ENCODE peak calls at places on chromosome 1, in seven cellular contexts. D is brain microvascular endothelial cell; L is tibial nerve; I is CD8-positive, alpha-beta memory T cell; O is mammary epithelial cell; X is substantia nigra; P is Peyer's patch. V is an unnamed sample.

GRCh38 chr1:41738475-41738874 is 180.2 kb downstream of the HIVEP3 start:
- DNase-seq in I (no peak), D (peak), L (no peak), O (no peak), P (no peak), X (no peak), V (no peak)

GRCh38 chr1:211469938-211470529 is 21.9 kb downstream of the RD3 start:
- DNase-seq in X (peak), L (peak), D (peak), P (peak), I (no peak), O (peak), V (no peak)

GRCh38 chr1:226279498-226279897 is 29.5 kb downstream of the LIN9 start:
- DNase-seq in D (no peak), I (no peak), L (no peak), X (no peak), P (no peak), O (no peak), V (no peak)

GRCh38 chr1:109392037-109392787 is 5.5 kb downstream of the SORT1 start:
- DNase-seq in P (no peak), X (peak), I (no peak), L (no peak), D (no peak), O (no peak), V (no peak)

GRCh38 chr1:7671676-7672075 is 99.4 kb upstream of the VAMP3 start:
- DNase-seq in D (no peak), X (no peak), L (no peak), I (no peak), O (no peak), P (no peak), V (no peak)

GRCh38 chr1:22259581-22260282 is 116.8 kb upstream of the WNT4 start:
- DNase-seq in O (no peak), L (no peak), I (no peak), P (peak), X (no peak), D (peak), V (no peak)

GRCh38 chr1:87346130-87346804 is 17.6 kb downstream of the LMO4 start:
- DNase-seq in L (no peak), D (no peak), P (no peak), X (no peak), I (no peak), O (no peak), V (no peak)

GRCh38 chr1:60569189-60569588 is 495.6 kb upstream of the C1orf87 start:
- DNase-seq in L (no peak), D (no peak), X (no peak), O (peak), I (no peak), P (no peak), V (no peak)

GRCh38 chr1:64248065-64248464 is 44.6 kb downstream of the UBE2U start:
- DNase-seq in I (no peak), D (no peak), O (no peak), X (no peak), L (no peak), P (no peak), V (no peak)

GRCh38 chr1:2283371-2283990 is 55.4 kb downstream of the SKI start:
- DNase-seq in L (no peak), O (no peak), D (no peak), X (no peak), I (no peak), P (no peak), V (no peak)

GRCh38 chr1:154803203-154803920 is 66.7 kb downstream of the KCNN3 start:
- DNase-seq in L (no peak), I (no peak), D (no peak), O (no peak), X (no peak), P (no peak), V (no peak)

GRCh38 chr1:54107131-54107530 is 45.7 kb downstream of the CDCP2 start:
- DNase-seq in D (peak), X (no peak), O (no peak), P (no peak), I (no peak), L (no peak), V (no peak)

GRCh38 chr1:103254691-103255090 is 146.4 kb upstream of the COL11A1 start:
- DNase-seq in L (no peak), D (no peak), X (no peak), P (no peak), I (no peak), O (no peak), V (no peak)

GRCh38 chr1:187157115-187157514 is 328.4 kb downstream of the PLA2G4A start:
- DNase-seq in X (no peak), O (no peak), P (no peak), I (no peak), D (no peak), L (no peak), V (no peak)

GRCh38 chr1:63705058-63705457 is 68.8 kb upstream of the ROR1 start:
- DNase-seq in O (no peak), X (no peak), L (no peak), D (no peak), I (no peak), P (no peak), V (no peak)

GRCh38 chr1:226406401-226406881 is 1.5 kb downstream of the PARP1 start:
- DNase-seq in O (peak), I (no peak), D (no peak), X (no peak), L (no peak), P (peak), V (no peak)

GRCh38 chr1:212482352-212483153 is 49.8 kb downstream of the NENF start:
- DNase-seq in L (no peak), P (peak), O (peak), X (no peak), D (peak), I (no peak), V (no peak)

GRCh38 chr1:30914931-30915330 is 6.4 kb upstream of the SDC3 start:
- DNase-seq in O (no peak), I (no peak), L (no peak), X (no peak), P (no peak), D (no peak), V (no peak)

GRCh38 chr1:231214918-231215675 is 25.9 kb upstream of the GNPAT start:
- DNase-seq in I (no peak), X (no peak), L (no peak), D (no peak), O (no peak), P (no peak), V (no peak)

GRCh38 chr1:243748706-243749283 is 101.2 kb downstream of the AKT3 start:
- DNase-seq in P (no peak), I (peak), O (peak), D (peak), L (no peak), X (no peak), V (no peak)

GRCh38 chr1:4838231-4838630 is 183.8 kb downstream of the AJAP1 start:
- DNase-seq in O (peak), I (no peak), P (no peak), X (no peak), D (no peak), L (no peak), V (no peak)

GRCh38 chr1:192906334-192906733 is 97.5 kb downstream of the RGS2 start:
- DNase-seq in P (no peak), L (no peak), X (no peak), O (no peak), D (no peak), I (no peak), V (no peak)

GRCh38 chr1:211800925-211801607 is 29.5 kb downstream of the LPGAT1 start:
- DNase-seq in L (no peak), O (no peak), X (no peak), I (no peak), D (no peak), P (no peak), V (no peak)

GRCh38 chr1:174791863-174792262 is 207.9 kb upstream of the CACYBP start:
- DNase-seq in P (no peak), D (peak), L (no peak), O (no peak), X (no peak), I (no peak), V (no peak)

GRCh38 chr1:67429528-67430357 is 459 bp downstream of the SERBP1 start:
- DNase-seq in P (peak), I (peak), L (no peak), X (peak), D (no peak), O (peak), V (peak)

GRCh38 chr1:8889925-8890785 is 11.7 kb upstream of the ENO1 start:
- DNase-seq in L (peak), D (peak), P (peak), X (peak), I (no peak), O (peak), V (no peak)

GRCh38 chr1:51644533-51645197 is 27.8 kb downstream of the OSBPL9 start:
- DNase-seq in O (peak), D (peak), I (no peak), X (no peak), P (peak), L (no peak), V (no peak)

GRCh38 chr1:8276173-8276914 is 41.6 kb upstream of the SLC45A1 start:
- DNase-seq in O (no peak), I (no peak), L (no peak), P (no peak), D (no peak), X (no peak), V (no peak)

GRCh38 chr1:208997726-208998312 is 585.7 kb upstream of the CAMK1G start:
- DNase-seq in O (no peak), I (no peak), L (no peak), D (no peak), P (no peak), X (no peak), V (no peak)

GRCh38 chr1:203325418-203326091 is 20.2 kb downstream of the BTG2 start:
- DNase-seq in L (peak), X (peak), D (no peak), O (no peak), I (no peak), P (peak), V (no peak)

GRCh38 chr1:174836543-174836942 is 163.2 kb upstream of the CACYBP start:
- DNase-seq in L (no peak), I (no peak), O (no peak), X (no peak), P (no peak), D (no peak), V (no peak)

GRCh38 chr1:151193304-151193703 is 3.3 kb upstream of the VPS72 start:
- DNase-seq in D (no peak), O (no peak), L (no peak), X (no peak), I (no peak), P (peak), V (no peak)

GRCh38 chr1:151198254-151199127 is at the start of gene PIP5K1A:
- DNase-seq in I (peak), D (peak), X (peak), L (peak), P (peak), O (peak), V (peak)

GRCh38 chr1:151197863-151198253 is 494 bp upstream of the PIP5K1A start:
- DNase-seq in L (no peak), D (no peak), P (peak), X (peak), I (no peak), O (no peak), V (no peak)

GRCh38 chr1:151193856-151194255 is 3.9 kb upstream of the VPS72 start:
- DNase-seq in I (no peak), X (no peak), O (no peak), D (no peak), P (no peak), L (no peak), V (no peak)

DNA sequence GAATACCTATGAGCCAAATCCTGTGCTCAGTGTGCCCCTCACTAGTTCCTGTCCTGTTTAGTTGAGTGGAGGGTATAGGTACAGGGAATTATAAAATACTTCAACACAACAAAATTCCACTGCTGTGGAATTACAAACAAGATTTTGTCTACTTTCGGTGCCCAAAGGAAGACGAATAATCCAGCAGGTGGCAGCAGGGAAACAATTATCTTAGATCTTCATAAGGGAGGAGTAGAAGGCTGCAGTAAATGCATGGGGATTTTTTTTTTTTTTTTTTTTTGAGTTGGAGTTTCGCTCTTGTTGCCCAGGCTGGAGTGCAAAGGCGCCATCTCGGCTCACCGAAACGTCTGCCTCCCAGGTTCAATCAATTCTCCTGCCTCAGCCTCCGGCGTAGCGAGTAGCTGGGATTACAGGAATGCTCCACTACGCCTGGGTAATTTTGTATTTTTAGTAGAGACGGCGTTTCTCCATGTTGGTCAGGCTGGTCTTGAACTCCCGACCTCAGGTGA is 2.0 kb upstream of the PIP5K1A start:
- DNase-seq in I (peak), D (peak), O (peak), L (peak), P (peak), X (peak), V (peak)
- H3K27ac ChIP-seq in I (no peak), D (peak), O (peak), L (no peak), P (no peak), X (no peak), V (no peak)

GRCh38 chr1:200897188-200897710 is 2.5 kb downstream of the INAVA start:
- DNase-seq in L (no peak), P (peak), X (no peak), D (no peak), I (no peak), O (no peak), V (no peak)
- H3K27ac ChIP-seq in L (no peak), P (no peak), X (no peak), D (no peak), I (no peak), O (no peak), V (no peak)

DNA sequence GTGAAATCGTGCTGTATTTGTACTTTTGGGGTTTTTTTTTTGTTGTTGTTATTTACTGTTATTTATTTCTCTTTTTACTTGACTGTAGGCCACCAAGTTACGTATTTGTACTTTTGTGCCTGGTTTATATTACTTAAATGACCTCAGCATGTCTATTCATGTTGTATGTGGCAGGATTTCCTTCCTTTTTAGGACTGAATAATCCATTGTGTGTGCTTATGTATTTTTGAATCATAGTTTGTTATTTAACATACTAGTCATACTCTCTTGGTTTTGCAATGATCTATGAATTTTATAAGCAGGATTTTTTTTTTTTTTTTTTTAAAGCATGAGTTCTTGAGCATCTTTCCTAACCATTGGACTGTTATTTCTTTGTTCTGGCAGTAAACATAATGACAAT is 51.2 kb downstream of the RNF2 start:
- DNase-seq in O (peak), L (no peak), D (no peak), P (no peak), I (no peak), X (no peak), V (no peak)
- H3K27ac ChIP-seq in O (peak), L (no peak), D (no peak), P (no peak), I (no peak), X (no peak), V (no peak)

DNA sequence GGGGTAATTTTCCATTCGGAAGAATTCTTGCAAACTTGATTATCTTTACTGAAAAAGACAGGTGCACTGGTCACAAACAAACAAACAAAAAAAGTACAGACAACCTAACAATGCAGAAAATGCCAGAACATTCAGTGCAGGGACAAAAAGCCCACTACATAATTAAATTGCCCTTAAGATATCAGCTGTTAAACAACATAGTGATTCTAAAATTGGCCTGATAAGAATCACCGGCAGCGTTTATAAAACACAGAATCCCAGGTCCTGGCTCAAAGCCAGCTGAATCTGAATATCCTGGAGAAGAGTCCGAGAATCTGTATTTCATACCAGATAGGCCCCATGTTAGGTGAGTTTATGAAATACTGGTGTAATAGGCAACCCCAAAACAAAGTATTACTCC is 6.1 kb downstream of the PLPP3 start:
- DNase-seq in P (no peak), D (no peak), L (peak), X (no peak), I (no peak), O (no peak), V (no peak)
- H3K27ac ChIP-seq in P (no peak), D (no peak), L (peak), X (no peak), I (no peak), O (no peak), V (no peak)

DNA sequence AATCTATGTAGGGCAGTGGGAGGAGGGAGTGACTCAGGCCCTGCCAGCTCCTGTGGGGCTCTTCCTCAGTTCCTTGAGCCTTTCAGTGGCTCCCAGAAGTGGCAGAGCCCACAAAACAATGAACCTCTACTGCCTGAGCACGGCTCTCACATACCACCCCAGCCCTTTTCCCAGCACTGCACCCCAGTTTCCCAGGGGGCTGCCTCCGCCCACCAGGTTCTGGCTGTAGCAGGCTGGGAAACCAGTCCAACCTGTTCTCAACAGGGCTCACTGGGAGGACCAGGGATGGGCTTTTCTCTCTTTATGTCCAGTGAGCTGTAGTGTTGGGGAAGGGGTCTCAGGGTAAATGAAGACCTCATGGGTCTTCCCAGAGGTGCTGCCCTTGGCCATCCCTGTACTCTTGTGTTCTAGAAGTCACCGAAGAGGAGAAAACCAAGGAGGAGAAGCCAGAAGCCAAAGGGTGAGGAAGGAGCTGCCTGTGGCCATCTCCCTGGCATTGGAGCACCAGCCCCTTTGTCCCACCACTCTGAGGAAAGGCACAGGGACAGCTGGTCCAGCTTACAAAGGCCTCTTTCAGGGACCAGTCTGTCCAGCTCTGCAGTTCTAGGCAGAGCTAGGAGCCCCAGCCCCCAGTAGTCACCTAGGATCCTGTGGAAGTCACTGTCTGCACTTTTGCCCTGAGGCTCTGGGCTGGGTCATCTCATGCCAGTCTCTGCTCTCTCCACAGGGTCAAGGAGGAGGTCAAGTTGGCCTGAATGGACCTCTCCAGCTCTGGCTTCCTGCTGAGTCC is 3.5 kb downstream of the MARCKSL1 start:
- DNase-seq in X (peak), P (no peak), O (peak), L (no peak), D (no peak), I (no peak), V (no peak)
- H3K27ac ChIP-seq in X (peak), P (no peak), O (no peak), L (peak), D (no peak), I (no peak), V (no peak)

GRCh38 chr1:3283849-3284248 is 170.6 kb upstream of the ARHGEF16 start:
- DNase-seq in L (no peak), O (no peak), I (no peak), X (peak), P (no peak), D (no peak), V (no peak)
- H3K27ac ChIP-seq in L (no peak), O (no peak), I (no peak), X (no peak), P (no peak), D (no peak), V (no peak)

DNA sequence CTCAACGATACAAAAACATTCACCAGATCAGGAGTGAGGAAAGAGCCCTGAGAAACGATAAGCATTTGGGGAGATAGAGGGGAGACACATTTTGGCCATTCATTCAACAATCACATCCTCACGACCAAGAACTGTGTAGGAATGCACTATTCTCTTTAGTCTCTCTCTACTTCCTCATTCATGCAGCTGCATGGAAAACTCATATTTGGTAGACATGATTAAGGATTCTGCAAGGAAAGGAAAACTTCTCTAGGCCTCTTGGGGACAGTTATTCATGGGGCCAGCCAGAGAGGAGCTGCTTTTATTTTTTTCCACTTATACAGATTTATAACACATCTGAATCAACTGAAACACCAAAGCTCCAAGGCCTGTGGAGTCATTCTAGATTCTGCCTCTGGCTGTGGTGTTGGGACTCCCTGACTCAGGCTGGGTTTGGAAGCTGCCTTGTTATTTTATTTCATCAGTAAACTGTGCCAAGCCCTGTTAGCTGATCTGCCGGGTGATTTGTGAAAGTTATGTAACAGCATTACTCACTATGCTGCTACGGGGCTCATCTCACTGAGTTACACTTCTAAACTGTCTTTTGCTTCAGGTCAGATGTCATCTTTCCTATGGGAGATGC is 83.8 kb upstream of the EDEM3 start:
- DNase-seq in O (peak), I (no peak), P (no peak), X (no peak), D (peak), L (peak), V (no peak)
- H3K27ac ChIP-seq in O (no peak), I (no peak), P (no peak), X (no peak), D (no peak), L (peak), V (no peak)

GRCh38 chr1:201641524-201642253 is 102.8 kb downstream of the NAV1 start:
- DNase-seq in L (no peak), P (no peak), O (no peak), I (no peak), D (no peak), X (no peak), V (no peak)
- H3K27ac ChIP-seq in L (no peak), P (no peak), O (no peak), I (no peak), D (no peak), X (no peak), V (no peak)